ENCODE peak calls at places on chromosomes 16 and 17, in seven cellular contexts. R is fibroblast of pulmonary artery; W is NCI-H2081; X is heart left ventricle; J is activated CD4-positive, alpha-beta T cell treated with anti-CD3 and anti-CD28 coated beads for 4 hours; O is T-helper 1 cell; V is endothelial cell. T is an unnamed sample.
A peak's percentile ranks its signal among the peaks of the same experiment; 100 is the strongest.

GRCh38 chr17:82889496-82890338 is 49.9 kb upstream of the ZNF750 start:
- DNase-seq in O (no peak), W (peak; percentile 18), X (peak; percentile 25), R (no peak), V (no peak), J (no peak), T (no peak)

GRCh38 chr16:46632778-46633733 is 11.9 kb upstream of the SHCBP1 start:
- DNase-seq in J (no peak), W (no peak), X (no peak), V (no peak), R (no peak), O (no peak), T (no peak)

GRCh38 chr16:1054660-1055556 is 17.6 kb upstream of the SSTR5 start:
- DNase-seq in V (peak; percentile 85), R (peak; percentile 60), X (no peak), W (peak; percentile 6), J (peak; percentile 26), O (no peak), T (peak; percentile 38)

GRCh38 chr17:79721993-79722671 is 8.6 kb upstream of the ENPP7 start:
- DNase-seq in J (no peak), V (no peak), X (no peak), W (no peak), O (no peak), R (no peak), T (no peak)

GRCh38 chr16:87608400-87608985 is 6.2 kb downstream of the JPH3 start:
- DNase-seq in J (peak; percentile 15), R (peak; percentile 74), W (no peak), O (no peak), V (peak; percentile 86), X (no peak), T (peak; percentile 29)

GRCh38 chr17:79007504-79008381 is 1.8 kb downstream of the CANT1 start:
- DNase-seq in O (no peak), X (no peak), W (no peak), J (no peak), V (no peak), R (no peak), T (no peak)

GRCh38 chr16:27703545-27703944 is 153.6 kb downstream of the KATNIP start:
- DNase-seq in J (no peak), W (no peak), X (no peak), V (no peak), R (peak; percentile 63), O (no peak), T (no peak)

GRCh38 chr17:37710344-37710886 is 34.4 kb downstream of the HNF1B start:
- DNase-seq in R (peak; percentile 77), V (peak; percentile 77), J (no peak), W (peak; percentile 92), X (no peak), O (no peak), T (no peak)

GRCh38 chr17:50150354-50151040 is at the start of gene PPP1R9B:
- DNase-seq in X (no peak), O (no peak), J (no peak), W (no peak), V (no peak), R (no peak), T (no peak)

GRCh38 chr17:32286518-32286900 is 20.9 kb downstream of the RHBDL3 start:
- DNase-seq in W (no peak), J (no peak), X (no peak), V (no peak), O (no peak), R (no peak), T (no peak)

GRCh38 chr17:27256225-27257030 is 37.5 kb upstream of the WSB1 start:
- DNase-seq in R (peak; percentile 94), O (no peak), W (no peak), V (no peak), X (no peak), J (no peak), T (no peak)

GRCh38 chr16:55661842-55662479 is 6.2 kb downstream of the SLC6A2 start:
- DNase-seq in V (no peak), O (no peak), R (no peak), W (no peak), X (no peak), J (no peak), T (no peak)

GRCh38 chr16:2230376-2230775 is 5.9 kb upstream of the DNASE1L2 start:
- DNase-seq in O (no peak), X (no peak), J (no peak), W (no peak), V (no peak), R (no peak), T (no peak)

GRCh38 chr17:45172541-45173286 is 11.0 kb downstream of the HEXIM2 start:
- DNase-seq in V (no peak), W (no peak), R (peak; percentile 61), O (peak; percentile 19), J (peak; percentile 33), X (peak; percentile 77), T (peak; percentile 38)

GRCh38 chr17:59506907-59507726 is 58.3 kb upstream of the DHX40 start:
- DNase-seq in V (no peak), W (no peak), O (no peak), J (no peak), X (no peak), R (no peak), T (no peak)

GRCh38 chr16:70608516-70608915 is 37.8 kb upstream of the IL34 start:
- DNase-seq in V (no peak), J (no peak), W (no peak), O (no peak), X (no peak), R (no peak), T (no peak)

GRCh38 chr17:69711504-69711903 is 297.0 kb downstream of the MAP2K6 start:
- DNase-seq in V (no peak), J (no peak), O (no peak), X (no peak), W (peak; percentile 98), R (no peak), T (no peak)

GRCh38 chr16:75644240-75645012 is 3.0 kb downstream of the KARS1 start:
- DNase-seq in W (no peak), X (no peak), R (no peak), J (no peak), V (no peak), O (no peak), T (no peak)